ENCODE peak calls at places on chromosomes 13 and 19, in six cellular contexts. I is body of pancreas, Y is psoas muscle, W is cardiac muscle cell, O is ascending aorta, G is prostate gland. B is an unnamed sample.

GRCh38 chr19:49896863-49897621 is at the start of gene IL4I1:
- DNase-seq in I (peak; percentile 51), G (no peak), O (peak; percentile 25), W (peak; percentile 41), Y (no peak), B (no peak)

GRCh38 chr13:100131863-100132574 is 43.1 kb downstream of the PCCA start:
- DNase-seq in O (no peak), I (no peak), G (no peak), Y (no peak), W (peak; percentile 77), B (no peak)

GRCh38 chr13:31767175-31767900 is 28.0 kb downstream of the RXFP2 start:
- DNase-seq in Y (no peak), O (no peak), W (peak; percentile 88), G (no peak), I (no peak), B (no peak)

GRCh38 chr19:13850910-13851753 is 25.8 kb upstream of the NANOS3 start:
- DNase-seq in O (peak; percentile 77), W (peak; percentile 92), I (peak; percentile 91), G (peak; percentile 87), Y (peak; percentile 92), B (peak; percentile 77)

GRCh38 chr13:74134777-74135305 is 637 bp upstream of the KLF12 start:
- DNase-seq in Y (peak; percentile 43), W (no peak), G (peak; percentile 18), I (peak; percentile 44), O (no peak), B (peak; percentile 52)

GRCh38 chr13:106753241-106753640 is 185.3 kb upstream of the ARGLU1 start:
- DNase-seq in I (peak; percentile 10), G (no peak), W (no peak), O (no peak), Y (no peak), B (peak; percentile 68)

GRCh38 chr13:37058801-37059135 is 720 bp downstream of the SUPT20H start:
- DNase-seq in I (no peak), O (no peak), W (peak; percentile 34), G (no peak), Y (no peak), B (peak; percentile 36)

GRCh38 chr19:56141416-56141992 is 417 bp downstream of the ZNF444 start:
- DNase-seq in O (no peak), I (peak; percentile 49), G (no peak), Y (no peak), W (no peak), B (peak; percentile 31)

GRCh38 chr19:33630880-33631627 is 9.3 kb downstream of the CHST8 start:
- DNase-seq in Y (no peak), G (no peak), O (no peak), W (no peak), I (no peak), B (no peak)

GRCh38 chr13:113732961-113733950 is 25.8 kb upstream of the TMEM255B start:
- DNase-seq in W (no peak), Y (no peak), I (no peak), G (no peak), O (no peak), B (no peak)

GRCh38 chr19:49427855-49428546 is 2.8 kb downstream of the GFY start:
- DNase-seq in I (no peak), G (no peak), W (no peak), Y (no peak), O (no peak), B (no peak)

GRCh38 chr13:36533806-36534205 is 101.5 kb downstream of the CCNA1 start:
- DNase-seq in W (peak; percentile 20), I (no peak), G (no peak), Y (no peak), O (no peak), B (no peak)

GRCh38 chr13:67048084-67048792 is 181.9 kb downstream of the PCDH9 start:
- DNase-seq in G (no peak), O (no peak), I (peak; percentile 38), Y (no peak), W (peak; percentile 96), B (no peak)

GRCh38 chr13:37701306-37701705 is 102.7 kb upstream of the POSTN start:
- DNase-seq in Y (no peak), O (no peak), I (no peak), G (no peak), W (peak; percentile 84), B (no peak)

GRCh38 chr13:108218044-108218974 is at the start of gene ABHD13:
- DNase-seq in I (peak; percentile 91), W (peak; percentile 95), O (peak; percentile 46), Y (peak; percentile 94), G (peak; percentile 80), B (peak; percentile 90)

GRCh38 chr13:66926851-66927524 is 303.1 kb downstream of the PCDH9 start:
- DNase-seq in W (no peak), Y (no peak), I (no peak), G (no peak), O (no peak), B (peak; percentile 1)

GRCh38 chr13:111005808-111006494 is 91.1 kb upstream of the ANKRD10 start:
- DNase-seq in G (peak; percentile 31), O (no peak), Y (peak; percentile 66), W (peak; percentile 57), I (peak; percentile 80), B (peak; percentile 24)

GRCh38 chr13:43374621-43375020 is 351.2 kb downstream of the DNAJC15 start:
- DNase-seq in I (peak; percentile 22), O (no peak), Y (no peak), W (peak; percentile 80), G (no peak), B (no peak)

GRCh38 chr19:28966737-28967401 is 246.1 kb downstream of the UQCRFS1 start:
- DNase-seq in Y (no peak), G (no peak), O (no peak), I (no peak), W (peak; percentile 21), B (no peak)

GRCh38 chr13:112891477-112892401 is 77.3 kb upstream of the MCF2L start:
- DNase-seq in G (no peak), I (peak; percentile 41), Y (no peak), W (no peak), O (no peak), B (no peak)

GRCh38 chr13:109205315-109205714 is 575.9 kb downstream of the MYO16 start:
- DNase-seq in W (peak; percentile 22), G (no peak), Y (no peak), I (no peak), O (no peak), B (no peak)

GRCh38 chr13:51456510-51456909 is 3.7 kb upstream of the INTS6 start:
- DNase-seq in W (no peak), I (no peak), Y (no peak), G (no peak), O (no peak), B (no peak)

GRCh38 chr19:584240-585001 is 5.3 kb upstream of the HCN2 start:
- DNase-seq in W (peak; percentile 66), O (no peak), I (peak; percentile 25), G (no peak), Y (peak; percentile 57), B (peak; percentile 14)

GRCh38 chr13:53254495-53254894 is 225.9 kb downstream of the OLFM4 start:
- DNase-seq in O (no peak), W (peak; percentile 0), I (no peak), G (peak; percentile 6), Y (no peak), B (no peak)

GRCh38 chr13:91058066-91058465 is 289.4 kb upstream of the MIR17HG start:
- DNase-seq in I (no peak), Y (no peak), W (peak; percentile 8), O (no peak), G (no peak), B (no peak)

GRCh38 chr13:39263033-39263432 is 224.8 kb downstream of the NHLRC3 start:
- DNase-seq in G (peak; percentile 9), Y (peak; percentile 13), W (peak; percentile 65), I (peak; percentile 46), O (no peak), B (peak; percentile 24)

GRCh38 chr13:100363874-100364273 is 224.7 kb downstream of the GGACT start:
- DNase-seq in O (no peak), G (no peak), Y (no peak), I (no peak), W (peak; percentile 9), B (no peak)

GRCh38 chr13:83780201-83780600 is 102.1 kb downstream of the SLITRK1 start:
- DNase-seq in Y (no peak), G (no peak), I (peak; percentile 5), O (no peak), W (peak; percentile 63), B (no peak)

GRCh38 chr13:114268344-114269280 is 12.8 kb upstream of the UPF3A start:
- DNase-seq in O (no peak), W (no peak), Y (no peak), I (no peak), G (no peak), B (no peak)

GRCh38 chr19:49361438-49362047 is 673 bp downstream of the TEAD2 start:
- DNase-seq in G (peak; percentile 63), I (peak; percentile 77), O (peak; percentile 23), W (peak; percentile 91), Y (peak; percentile 77), B (peak; percentile 60)

GRCh38 chr13:31322702-31323101 is 122.9 kb downstream of the B3GLCT start:
- DNase-seq in I (no peak), O (no peak), Y (no peak), W (no peak), G (no peak), B (no peak)

GRCh38 chr19:5718032-5718578 is 1.8 kb downstream of the LONP1 start:
- DNase-seq in G (no peak), I (no peak), W (peak; percentile 30), O (no peak), Y (no peak), B (no peak)

GRCh38 chr19:35013820-35014754 is 14.0 kb downstream of the GRAMD1A start:
- DNase-seq in G (no peak), O (no peak), W (peak; percentile 38), Y (no peak), I (peak; percentile 43), B (no peak)

DNA sequence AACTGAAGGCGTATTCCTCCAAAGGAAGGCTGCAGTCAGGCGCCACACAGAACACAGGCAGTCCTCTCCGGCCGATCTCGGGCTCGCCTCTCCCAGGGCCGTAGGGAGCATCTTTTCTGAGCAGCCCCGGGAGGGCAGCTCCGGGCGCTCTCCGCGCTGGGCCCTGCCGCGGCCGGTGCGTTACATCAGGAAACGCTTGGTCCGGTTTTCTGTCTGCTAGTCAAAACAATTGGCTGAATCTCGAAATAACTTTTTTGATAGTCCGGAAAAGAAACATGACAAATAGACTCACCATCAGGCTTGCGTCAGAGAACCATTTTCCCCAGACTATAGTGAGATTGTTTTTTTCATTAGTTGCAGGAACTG is 115.4 kb downstream of the KCNRG start:
- DNase-seq in I (no peak), W (peak; percentile 52), O (no peak), Y (no peak), G (no peak), B (no peak)
- H3K4me1 ChIP-seq in I (peaks cover 43% of the 10 kb centered on the region), W (peaks cover 14% of the 10 kb centered on the region), O (no peaks in the 10 kb centered on the region), Y (peaks cover 14% of the 10 kb centered on the region), G (no peaks in the 10 kb centered on the region), B (peaks cover 37% of the 10 kb centered on the region)

GRCh38 chr13:30175166-30175565 is 132.2 kb downstream of the KATNAL1 start:
- DNase-seq in W (no peak), G (no peak), Y (no peak), O (no peak), I (no peak), B (no peak)
- H3K9me3 ChIP-seq in W (no peaks in the 10 kb centered on the region), G (no peaks in the 10 kb centered on the region), Y (no peaks in the 10 kb centered on the region), O (no peaks in the 10 kb centered on the region), I (no peaks in the 10 kb centered on the region), B (no peaks in the 10 kb centered on the region)

GRCh38 chr19:7337380-7338194 is 11.2 kb upstream of the ARHGEF18 start:
- DNase-seq in W (no peak), I (peak; percentile 54), Y (no peak), G (no peak), O (no peak), B (no peak)
- H3K4me1 ChIP-seq in W (no peaks in the 10 kb centered on the region), I (peaks cover 9% of the 10 kb centered on the region), Y (no peaks in the 10 kb centered on the region), G (no peaks in the 10 kb centered on the region), O (no peaks in the 10 kb centered on the region), B (no peaks in the 10 kb centered on the region)

GRCh38 chr19:19270749-19271571 is 2.1 kb downstream of the TM6SF2 start:
- DNase-seq in W (no peak), Y (no peak), I (no peak), G (no peak), O (no peak), B (no peak)
- H3K9me3 ChIP-seq in W (no peaks in the 10 kb centered on the region), Y (no peaks in the 10 kb centered on the region), I (no peaks in the 10 kb centered on the region), G (no peaks in the 10 kb centered on the region), O (no peaks in the 10 kb centered on the region), B (no peaks in the 10 kb centered on the region)

B was measured in thyroid gland.